ENCODE peak calls at places on chromosomes 7 and 10, in ten cellular contexts. F is effector memory CD4-positive, alpha-beta T cell; V is mammary epithelial cell; M is lower lobe of right lung; H is tibial artery; I is sigmoid colon; A is DND-41; T is CD4-positive, CD25-positive, alpha-beta regulatory T cell; R is mucosa of descending colon; O is neural progenitor cell. W is an unnamed sample. For H3K4me1, the result is how much of the 10 kb centered on the place peaks cover.

GRCh38 chr7:118436663-118437062 is 212.2 kb downstream of the ANKRD7 start:
- DNase-seq in F (no peak), V (no peak), M (no peak), H (no peak), I (no peak), A (no peak), T (no peak), R (no peak), O (no peak), W (no peak)

GRCh38 chr10:20778008-20778757 is 118.9 kb downstream of the NEBL start:
- DNase-seq in F (no peak), V (no peak), M (no peak), H (no peak), I (no peak), A (no peak), T (no peak), R (no peak), O (no peak), W (no peak)

GRCh38 chr10:10816453-10816852 is 201.2 kb upstream of the CELF2 start:
- DNase-seq in F (no peak), V (no peak), M (no peak), H (no peak), I (no peak), A (no peak), T (no peak), R (no peak), O (no peak), W (no peak)

GRCh38 chr10:5590816-5591215 is 66.1 kb downstream of the CALML3 start:
- DNase-seq in F (no peak), V (no peak), M (peak), H (peak), I (no peak), A (no peak), T (no peak), R (no peak), O (no peak), W (no peak)

GRCh38 chr10:1094112-1095057 is 38.2 kb downstream of the WDR37 start:
- DNase-seq in F (no peak), V (peak), M (no peak), H (no peak), I (no peak), A (no peak), T (no peak), R (no peak), O (no peak), W (no peak)

GRCh38 chr7:147513451-147513850 is 1077.1 kb upstream of the C7orf33 start:
- DNase-seq in F (no peak), V (no peak), M (no peak), H (no peak), I (no peak), A (no peak), T (no peak), R (no peak), O (no peak), W (no peak)

GRCh38 chr7:194996-195829 is 2.8 kb downstream of the FAM20C start:
- DNase-seq in F (no peak), V (no peak), M (no peak), H (no peak), I (no peak), A (no peak), T (no peak), R (no peak), O (no peak), W (peak)

GRCh38 chr7:69880848-69881247 is 282.6 kb downstream of the AUTS2 start:
- DNase-seq in F (no peak), V (no peak), M (no peak), H (no peak), I (no peak), A (no peak), T (no peak), R (no peak), O (no peak), W (no peak)

GRCh38 chr7:44434201-44434600 is 56.3 kb downstream of the NUDCD3 start:
- DNase-seq in F (no peak), V (no peak), M (no peak), H (no peak), I (no peak), A (no peak), T (no peak), R (no peak), O (no peak), W (no peak)

GRCh38 chr10:124665980-124666379 is 78.2 kb downstream of the FAM53B start:
- DNase-seq in F (no peak), V (no peak), M (no peak), H (no peak), I (no peak), A (no peak), T (no peak), R (no peak), O (no peak), W (no peak)
- H3K4me1 ChIP-seq in F (under half), V (under half), M (half or more), H (under half), I (under half), A (under half), T (half or more), R (under half), O (under half), W (half or more)

GRCh38 chr10:17214486-17214885 is 13.0 kb upstream of the TRDMT1 start:
- DNase-seq in F (no peak), V (no peak), M (no peak), H (no peak), I (no peak), A (no peak), T (no peak), R (no peak), O (no peak), W (no peak)

GRCh38 chr10:17215782-17216122 is 12.3 kb upstream of the VIM start:
- DNase-seq in F (no peak), V (no peak), M (no peak), H (no peak), I (no peak), A (no peak), T (no peak), R (no peak), O (no peak), W (no peak)

GRCh38 chr10:17216217-17216900 is 11.7 kb upstream of the VIM start:
- DNase-seq in F (no peak), V (peak), M (peak), H (no peak), I (no peak), A (no peak), T (peak), R (no peak), O (no peak), W (no peak)

GRCh38 chr10:17213646-17214349 is 12.3 kb upstream of the TRDMT1 start:
- DNase-seq in F (no peak), V (peak), M (no peak), H (no peak), I (no peak), A (no peak), T (no peak), R (no peak), O (no peak), W (no peak)

DNA sequence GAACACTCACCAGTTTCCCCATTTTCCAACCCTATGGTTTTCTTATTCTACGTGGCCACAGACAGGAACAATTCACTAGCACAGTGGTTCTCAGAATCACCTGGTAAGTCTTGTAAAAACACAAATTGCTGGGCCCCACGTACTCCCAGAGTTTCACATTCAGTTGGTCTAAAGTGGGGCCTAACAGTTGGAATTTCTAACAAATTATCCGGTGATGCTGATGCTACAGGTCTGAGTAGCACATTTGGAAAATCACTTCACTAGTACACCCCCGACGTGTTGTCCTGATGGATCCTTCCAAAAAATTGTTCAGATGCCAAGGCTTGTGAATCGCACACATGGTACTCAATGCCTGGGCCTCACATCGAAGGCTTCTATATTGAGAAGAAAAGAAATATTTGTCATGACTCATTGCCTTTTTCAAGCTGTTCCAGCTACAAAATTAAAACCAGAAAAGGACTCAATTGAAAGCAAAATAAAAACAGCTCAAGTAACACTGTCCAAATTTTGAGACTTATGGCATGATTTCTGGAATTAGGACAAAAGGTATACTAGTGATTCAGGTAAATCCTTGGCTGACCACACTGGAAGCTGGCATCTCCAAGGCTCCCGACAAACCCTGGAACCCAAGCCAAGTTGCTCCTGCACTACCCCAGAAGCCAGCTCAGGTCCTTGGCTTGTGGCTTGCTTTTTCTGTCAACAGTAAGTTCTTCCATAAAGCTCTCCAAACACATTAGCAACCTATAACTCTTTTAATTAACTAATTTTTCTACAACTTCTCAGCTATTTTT is 12.9 kb upstream of the VIM start:
- DNase-seq in F (no peak), V (peak), M (no peak), H (no peak), I (no peak), A (no peak), T (no peak), R (no peak), O (no peak), W (no peak)
- H3K4me3 ChIP-seq in F (no peak), V (no peak), M (no peak), H (peak), I (no peak), A (no peak), T (no peak), R (no peak), O (no peak), W (peak)

DNA sequence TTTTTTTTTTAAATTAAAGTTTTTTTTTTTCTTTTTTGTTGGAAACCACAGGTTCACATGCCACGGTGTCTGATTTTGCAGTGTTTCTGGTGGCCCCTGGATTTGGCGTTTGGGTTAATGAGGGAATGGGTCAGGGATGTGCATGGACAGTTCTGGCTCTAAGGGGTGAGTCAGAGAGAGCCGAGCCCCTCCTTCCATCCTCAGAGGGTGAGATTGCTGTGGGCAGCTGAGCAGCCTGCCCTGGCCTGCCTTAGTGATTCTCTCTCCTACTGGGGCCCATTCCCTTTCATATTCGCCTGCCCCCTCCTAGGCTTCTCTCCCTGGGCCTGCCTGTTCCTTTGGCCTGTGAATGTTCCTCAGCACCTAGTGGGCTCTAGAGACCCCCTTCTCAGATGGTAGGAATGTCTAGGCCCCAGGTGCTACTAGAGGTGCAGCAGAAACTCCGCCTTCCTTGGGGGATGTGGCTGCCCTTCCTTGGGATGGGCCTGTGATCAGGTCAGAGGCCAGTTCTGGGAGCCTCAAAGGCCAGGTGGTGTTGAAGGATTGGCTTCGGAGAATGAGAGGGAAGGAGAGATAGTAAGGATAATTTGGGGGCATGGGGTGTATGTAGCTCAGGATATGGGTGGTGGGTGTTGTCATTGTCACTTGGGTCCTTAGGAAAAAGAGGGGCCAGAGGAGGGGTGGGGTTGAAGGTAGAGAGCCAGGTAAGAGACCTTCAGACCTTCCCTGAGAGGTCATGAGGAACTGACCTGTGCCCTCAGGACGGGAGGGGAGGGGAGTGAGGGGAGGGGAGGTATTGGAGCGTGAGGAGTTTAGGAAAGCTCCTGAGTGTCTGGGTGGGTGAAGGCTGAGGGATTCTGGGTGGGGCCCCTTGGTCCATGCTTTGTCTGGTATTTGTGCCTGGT is 19.8 kb downstream of the TSPAN14 start:
- DNase-seq in F (no peak), V (peak), M (no peak), H (peak), I (no peak), A (no peak), T (no peak), R (no peak), O (no peak), W (no peak)
- H3K4me1 ChIP-seq in F (half or more), V (half or more), M (half or more), H (under half), I (under half), A (under half), T (half or more), R (under half), O (under half), W (half or more)

GRCh38 chr10:99993994-99994689 is 15.6 kb downstream of the DNMBP start:
- DNase-seq in F (no peak), V (no peak), M (peak), H (peak), I (peak), A (peak), T (peak), R (peak), O (no peak), W (peak)

GRCh38 chr10:99995713-99996112 is 14.0 kb downstream of the DNMBP start:
- DNase-seq in F (no peak), V (no peak), M (no peak), H (no peak), I (no peak), A (no peak), T (no peak), R (peak), O (no peak), W (no peak)

GRCh38 chr10:99999319-100000108 is 10.2 kb downstream of the DNMBP start:
- DNase-seq in F (no peak), V (no peak), M (no peak), H (no peak), I (peak), A (no peak), T (no peak), R (no peak), O (no peak), W (no peak)

GRCh38 chr10:99994801-99995200 is 14.9 kb downstream of the DNMBP start:
- DNase-seq in F (no peak), V (no peak), M (no peak), H (no peak), I (no peak), A (no peak), T (no peak), R (no peak), O (no peak), W (no peak)

DNA sequence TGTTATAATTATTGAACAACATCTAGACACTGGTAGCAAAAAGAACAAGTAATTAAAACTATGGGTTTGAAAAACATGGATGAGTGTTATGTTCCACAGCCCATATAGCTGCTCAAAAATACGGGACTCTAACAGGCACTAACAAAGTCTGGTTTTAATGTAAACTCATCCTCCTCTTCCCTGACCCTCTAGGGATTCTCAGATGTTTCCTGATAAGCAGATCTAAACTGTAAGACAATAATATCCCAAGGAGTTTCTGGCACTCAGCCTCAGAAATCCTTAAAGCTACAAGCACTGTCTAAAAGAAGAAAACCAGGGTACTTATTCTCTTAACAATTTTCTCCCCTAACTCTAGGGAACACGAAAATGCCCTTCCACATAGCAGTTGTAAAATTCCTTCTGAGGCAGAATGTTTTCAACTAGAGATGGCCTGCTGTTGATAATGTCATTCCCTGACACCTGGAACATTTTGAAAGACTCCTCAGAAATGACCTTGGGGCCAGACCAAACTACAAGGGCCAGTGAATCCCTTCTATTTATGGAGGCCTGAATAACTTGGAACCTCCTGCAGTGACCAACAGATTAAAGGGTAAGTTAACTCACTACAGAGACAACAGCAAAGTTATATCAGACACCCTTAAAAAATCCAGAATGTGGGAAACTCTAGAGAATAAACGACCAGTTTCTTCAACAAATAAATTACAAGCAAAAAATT is 12.7 kb downstream of the DNMBP start:
- DNase-seq in F (no peak), V (no peak), M (no peak), H (no peak), I (no peak), A (no peak), T (no peak), R (peak), O (no peak), W (no peak)
- H3K4me3 ChIP-seq in F (no peak), V (no peak), M (no peak), H (no peak), I (peak), A (no peak), T (no peak), R (no peak), O (no peak), W (no peak)

GRCh38 chr7:143388491-143389101 is 7.5 kb downstream of the ZYX start:
- DNase-seq in F (no peak), V (no peak), M (no peak), H (no peak), I (peak), A (no peak), T (no peak), R (no peak), O (no peak), W (no peak)

GRCh38 chr7:143385891-143386781 is 5.0 kb downstream of the ZYX start:
- DNase-seq in F (peak), V (no peak), M (peak), H (peak), I (peak), A (no peak), T (peak), R (no peak), O (no peak), W (no peak)

GRCh38 chr7:143389316-143390097 is 8.4 kb downstream of the ZYX start:
- DNase-seq in F (no peak), V (no peak), M (no peak), H (peak), I (peak), A (no peak), T (no peak), R (no peak), O (no peak), W (no peak)

GRCh38 chr7:143388051-143388450 is 6.9 kb downstream of the ZYX start:
- DNase-seq in F (no peak), V (no peak), M (no peak), H (no peak), I (peak), A (no peak), T (no peak), R (no peak), O (no peak), W (no peak)

DNA sequence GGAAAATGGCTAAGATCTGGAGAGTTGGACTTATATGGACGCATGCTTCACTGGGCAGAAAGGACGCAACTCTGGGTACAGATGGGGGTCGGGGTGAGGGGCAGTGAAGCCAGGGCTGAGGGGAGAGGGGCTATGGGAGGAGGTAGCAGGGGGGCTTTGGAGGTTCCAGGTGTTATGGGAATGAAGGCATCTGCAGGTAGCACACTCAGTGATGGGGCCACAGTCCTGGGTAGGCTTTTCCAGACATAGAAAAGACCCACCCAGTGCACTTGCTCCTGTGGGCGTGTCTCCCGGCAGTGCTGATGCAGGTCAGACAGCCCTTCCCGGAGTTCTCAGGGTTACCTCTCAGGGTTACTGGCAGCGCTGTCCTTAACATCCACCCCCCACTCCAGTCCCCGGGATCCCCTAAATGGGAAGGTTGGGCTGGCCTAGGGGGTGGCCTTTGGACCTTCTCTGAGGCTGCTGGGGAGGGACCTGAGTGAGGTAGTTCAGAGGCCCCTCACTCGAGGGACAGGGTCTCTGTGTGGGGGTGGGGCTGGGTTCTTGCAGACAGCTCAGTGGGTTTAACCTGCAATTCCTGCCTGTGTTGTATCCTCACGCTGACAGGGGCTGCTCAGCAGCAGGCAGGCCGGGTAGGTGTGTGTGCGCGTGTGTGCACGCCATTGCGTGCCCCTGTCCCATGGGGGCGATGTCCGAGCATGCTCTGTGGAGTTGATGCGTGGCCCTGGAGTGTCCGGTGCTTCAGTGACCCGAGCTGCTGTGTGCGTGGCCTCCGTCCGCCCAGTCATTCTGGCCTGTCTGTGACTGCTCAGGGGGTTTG is 6.2 kb downstream of the ZYX start:
- DNase-seq in F (no peak), V (no peak), M (no peak), H (no peak), I (peak), A (no peak), T (no peak), R (no peak), O (peak), W (no peak)
- H3K4me1 ChIP-seq in F (under half), V (half or more), M (half or more), H (under half), I (half or more), A (under half), T (under half), R (under half), O (under half), W (half or more)

GRCh38 chr10:109928393-109928792 is 5.1 kb upstream of the XPNPEP1 start:
- DNase-seq in F (no peak), V (no peak), M (no peak), H (no peak), I (no peak), A (no peak), T (no peak), R (no peak), O (no peak), W (no peak)
- H3K4me3 ChIP-seq in F (no peak), V (no peak), M (no peak), H (no peak), I (no peak), A (no peak), T (no peak), R (no peak), O (no peak), W (no peak)

GRCh38 chr10:119426699-119427098 is 115.8 kb downstream of the RGS10 start:
- DNase-seq in F (no peak), V (no peak), M (no peak), H (no peak), I (no peak), A (no peak), T (no peak), R (no peak), O (no peak), W (no peak)
- H3K4me1 ChIP-seq in F (under half), V (under half), M (under half), H (under half), I (under half), A (under half), T (under half), R (under half), O (under half), W (under half)

GRCh38 chr7:2920956-2921708 is 77.0 kb upstream of the GNA12 start:
- DNase-seq in F (no peak), V (peak), M (no peak), H (peak), I (no peak), A (no peak), T (no peak), R (no peak), O (no peak), W (no peak)
- H3K4me3 ChIP-seq in F (no peak), V (no peak), M (no peak), H (peak), I (no peak), A (no peak), T (no peak), R (no peak), O (no peak), W (no peak)